ENCODE peak calls at places on chromosomes 2 and 18, in six cellular contexts. One of them, this sample, is unnamed.

GRCh38 chr18:79522451-79523220 is 126.9 kb downstream of the NFATC1 start:
- DNase-seq in EH: no peak
- DNase-seq in sciatic nerve: peak; percentile 58
- DNase-seq in activated B cell treated with CpG ODN at 0.5 μM for 24 hours: peak; percentile 30
- DNase-seq in immature natural killer cell: peak; percentile 8
- DNase-seq in nephron progenitor cell: no peak
- DNase-seq in this sample: no peak

GRCh38 chr2:174376967-174377366 is 18.6 kb upstream of the SCRN3 start:
- DNase-seq in EH: peak; percentile 24
- DNase-seq in sciatic nerve: no peak
- DNase-seq in activated B cell treated with CpG ODN at 0.5 μM for 24 hours: no peak
- DNase-seq in immature natural killer cell: no peak
- DNase-seq in nephron progenitor cell: no peak
- DNase-seq in this sample: peak; percentile 27

GRCh38 chr18:45243347-45244095 is 371.8 kb upstream of the SLC14A2 start:
- DNase-seq in EH: peak; percentile 79
- DNase-seq in sciatic nerve: no peak
- DNase-seq in activated B cell treated with CpG ODN at 0.5 μM for 24 hours: no peak
- DNase-seq in immature natural killer cell: no peak
- DNase-seq in nephron progenitor cell: no peak
- DNase-seq in this sample: no peak

GRCh38 chr2:201761101-201761500 is 19.6 kb downstream of the ALS2 start:
- DNase-seq in EH: no peak
- DNase-seq in sciatic nerve: no peak
- DNase-seq in activated B cell treated with CpG ODN at 0.5 μM for 24 hours: no peak
- DNase-seq in immature natural killer cell: no peak
- DNase-seq in nephron progenitor cell: no peak
- DNase-seq in this sample: no peak

GRCh38 chr2:85238607-85239006 is 89.2 kb downstream of the TGOLN2 start:
- DNase-seq in EH: no peak
- DNase-seq in sciatic nerve: no peak
- DNase-seq in activated B cell treated with CpG ODN at 0.5 μM for 24 hours: no peak
- DNase-seq in immature natural killer cell: no peak
- DNase-seq in nephron progenitor cell: no peak
- DNase-seq in this sample: no peak

GRCh38 chr2:117933884-117934354 is 80.0 kb downstream of the CCDC93 start:
- DNase-seq in EH: no peak
- DNase-seq in sciatic nerve: no peak
- DNase-seq in activated B cell treated with CpG ODN at 0.5 μM for 24 hours: no peak
- DNase-seq in immature natural killer cell: no peak
- DNase-seq in nephron progenitor cell: no peak
- DNase-seq in this sample: no peak

GRCh38 chr18:50982802-50983179 is 15.0 kb downstream of the ELAC1 start:
- DNase-seq in EH: peak; percentile 30
- DNase-seq in sciatic nerve: no peak
- DNase-seq in activated B cell treated with CpG ODN at 0.5 μM for 24 hours: no peak
- DNase-seq in immature natural killer cell: no peak
- DNase-seq in nephron progenitor cell: no peak
- DNase-seq in this sample: peak; percentile 20

GRCh38 chr2:223108376-223109100 is 56.5 kb downstream of the KCNE4 start:
- DNase-seq in EH: peak; percentile 87
- DNase-seq in sciatic nerve: no peak
- DNase-seq in activated B cell treated with CpG ODN at 0.5 μM for 24 hours: no peak
- DNase-seq in immature natural killer cell: no peak
- DNase-seq in nephron progenitor cell: no peak
- DNase-seq in this sample: no peak

GRCh38 chr2:20635096-20635475 is 15.8 kb downstream of the HS1BP3 start:
- DNase-seq in EH: no peak
- DNase-seq in sciatic nerve: no peak
- DNase-seq in activated B cell treated with CpG ODN at 0.5 μM for 24 hours: no peak
- DNase-seq in immature natural killer cell: no peak
- DNase-seq in nephron progenitor cell: no peak
- DNase-seq in this sample: no peak

GRCh38 chr2:172270278-172271079 is 156.9 kb upstream of the ITGA6 start:
- DNase-seq in EH: no peak
- DNase-seq in sciatic nerve: no peak
- DNase-seq in activated B cell treated with CpG ODN at 0.5 μM for 24 hours: no peak
- DNase-seq in immature natural killer cell: no peak
- DNase-seq in nephron progenitor cell: peak; percentile 31
- DNase-seq in this sample: no peak

This sample was measured in fibroblast of pulmonary artery.